ENCODE peak calls at places on chromosome 18, in seven cellular contexts. L is IMR-90, A is H9, Y is neuronal stem cell, T is H1, R is trophoblast cell, O is mesenchymal stem cell. H is an unnamed sample.
A peak's percentile ranks its signal among the peaks of the same experiment; 100 is the strongest.

GRCh38 chr18:56096861-56097260 is 508.9 kb upstream of the TCF4 start:
- DNase-seq in A (no peak), T (no peak), L (no peak), Y (no peak), O (no peak), R (no peak), H (no peak)

GRCh38 chr18:40875101-40875500 is 1079.9 kb upstream of the PIK3C3 start:
- DNase-seq in Y (no peak), R (no peak), L (no peak), O (no peak), A (no peak), T (no peak), H (no peak)

GRCh38 chr18:8121942-8122480 is 487.2 kb upstream of the RAB12 start:
- DNase-seq in O (peak; percentile 54), L (peak; percentile 94), A (no peak), R (peak; percentile 90), Y (no peak), T (peak; percentile 17), H (peak; percentile 87)

GRCh38 chr18:79429381-79429780 is 33.7 kb downstream of the NFATC1 start:
- DNase-seq in T (no peak), R (no peak), O (no peak), L (no peak), A (no peak), Y (no peak), H (no peak)

GRCh38 chr18:78742346-78742745 is 237.3 kb upstream of the SALL3 start:
- DNase-seq in O (no peak), L (no peak), A (peak; percentile 20), Y (no peak), T (no peak), R (no peak), H (no peak)

GRCh38 chr18:478679-479078 is 21.8 kb downstream of the COLEC12 start:
- DNase-seq in L (peak; percentile 76), O (peak; percentile 50), Y (no peak), R (no peak), T (no peak), A (no peak), H (no peak)

GRCh38 chr18:51568151-51568550 is 370.7 kb upstream of the MEX3C start:
- DNase-seq in O (no peak), Y (no peak), T (no peak), R (no peak), A (no peak), L (no peak), H (no peak)

GRCh38 chr18:48330016-48330991 is 78.9 kb downstream of the ZBTB7C start:
- DNase-seq in L (peak; percentile 69), A (no peak), T (no peak), R (no peak), Y (no peak), O (peak; percentile 77), H (no peak)

GRCh38 chr18:29172151-29173015 is 995.5 kb upstream of the CDH2 start:
- DNase-seq in L (peak; percentile 42), O (peak; percentile 51), A (no peak), Y (no peak), R (no peak), T (no peak), H (no peak)

GRCh38 chr18:10702196-10702595 is 176.4 kb downstream of the NAPG start:
- DNase-seq in L (no peak), A (no peak), T (no peak), R (no peak), O (no peak), Y (no peak), H (no peak)

GRCh38 chr18:67669993-67670671 is 153.6 kb upstream of the DSEL start:
- DNase-seq in L (peak; percentile 98), T (no peak), A (no peak), O (peak; percentile 28), Y (no peak), R (peak; percentile 0), H (no peak)

GRCh38 chr18:13868501-13869271 is 44.7 kb downstream of the MC5R start:
- DNase-seq in O (no peak), T (no peak), L (no peak), Y (peak; percentile 6), R (no peak), A (peak; percentile 52), H (peak; percentile 19)

GRCh38 chr18:46439037-46439436 is 218.0 kb downstream of the LOXHD1 start:
- DNase-seq in A (no peak), O (no peak), T (no peak), Y (no peak), L (no peak), R (no peak), H (no peak)

GRCh38 chr18:78730564-78731422 is 248.8 kb upstream of the SALL3 start:
- DNase-seq in Y (no peak), A (peak; percentile 17), T (no peak), O (no peak), R (no peak), L (no peak), H (no peak)

GRCh38 chr18:56899660-56900059 is 247.2 kb upstream of the BOD1L2 start:
- DNase-seq in Y (no peak), R (no peak), O (no peak), T (no peak), A (no peak), L (no peak), H (no peak)

GRCh38 chr18:79531926-79532689 is 136.4 kb downstream of the NFATC1 start:
- DNase-seq in L (peak; percentile 53), O (no peak), R (no peak), T (no peak), Y (no peak), A (no peak), H (no peak)

GRCh38 chr18:2948038-2948437 is 64.9 kb downstream of the LPIN2 start:
- DNase-seq in L (peak; percentile 58), O (peak; percentile 56), Y (no peak), R (peak; percentile 80), T (no peak), A (no peak), H (peak; percentile 69)

GRCh38 chr18:11714244-11714918 is 25.3 kb downstream of the GNAL start:
- DNase-seq in O (no peak), T (no peak), A (no peak), Y (no peak), R (no peak), L (no peak), H (peak; percentile 96)

GRCh38 chr18:48036191-48036590 is 105.7 kb upstream of the SMAD2 start:
- DNase-seq in Y (no peak), R (no peak), L (no peak), T (no peak), A (no peak), O (no peak), H (no peak)

GRCh38 chr18:48621240-48621639 is 82.4 kb downstream of the CTIF start:
- DNase-seq in Y (no peak), L (peak; percentile 93), A (no peak), T (no peak), R (peak; percentile 35), O (peak; percentile 82), H (peak; percentile 72)

GRCh38 chr18:47166235-47166634 is 9.9 kb downstream of the IER3IP1 start:
- DNase-seq in O (peak; percentile 36), A (no peak), T (no peak), L (no peak), R (no peak), Y (no peak), H (no peak)

GRCh38 chr18:53657257-53657656 is 567.2 kb downstream of the MBD2 start:
- DNase-seq in L (no peak), T (no peak), A (no peak), Y (no peak), O (no peak), R (no peak), H (no peak)
- H2BK120ac ChIP-seq in L (no peak overlapping the region), T (no peak overlapping the region), A (no peak overlapping the region), Y (no peak overlapping the region), O (no peak overlapping the region), R (no peak overlapping the region), H (no peak overlapping the region)

GRCh38 chr18:58536534-58537271 is 92.2 kb downstream of the ALPK2 start:
- DNase-seq in T (no peak), R (no peak), O (no peak), A (no peak), Y (no peak), L (no peak), H (peak; percentile 38)

GRCh38 chr18:58534535-58535301 is 94.2 kb downstream of the ALPK2 start:
- DNase-seq in L (no peak), T (no peak), R (no peak), A (no peak), O (no peak), Y (no peak), H (peak; percentile 72)

GRCh38 chr18:58537272-58538038 is 91.4 kb downstream of the ALPK2 start:
- DNase-seq in Y (no peak), O (no peak), T (no peak), R (no peak), L (no peak), A (no peak), H (no peak)

GRCh38 chr18:58535340-58536186 is 93.3 kb downstream of the ALPK2 start:
- DNase-seq in Y (no peak), L (peak; percentile 22), R (no peak), T (no peak), O (peak; percentile 50), A (no peak), H (no peak)

DNA sequence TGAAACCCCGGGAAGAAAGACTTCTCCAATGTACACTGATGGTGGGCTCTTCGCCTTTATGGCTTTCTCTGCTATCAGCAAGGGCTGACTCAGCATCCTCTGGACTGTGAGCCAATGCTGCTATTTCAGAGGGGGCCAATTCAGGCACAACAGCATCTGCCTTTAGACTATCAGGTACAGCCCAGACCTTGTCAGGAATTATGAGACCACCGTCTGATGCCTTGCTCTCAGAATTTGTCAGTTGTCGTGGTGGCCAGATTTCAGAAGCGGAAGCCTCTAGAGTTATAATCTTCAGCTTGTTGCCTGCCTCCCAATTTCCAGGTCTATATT is 92.7 kb downstream of the ALPK2 start:
- DNase-seq in T (no peak), Y (no peak), R (no peak), L (no peak), A (no peak), O (no peak), H (no peak)
- H3K9ac ChIP-seq in T (no peak overlapping the region), Y (no peak overlapping the region), R (no peak overlapping the region), L (no peak overlapping the region), A (no peak overlapping the region), O (no peak overlapping the region), H (no peak overlapping the region)

DNA sequence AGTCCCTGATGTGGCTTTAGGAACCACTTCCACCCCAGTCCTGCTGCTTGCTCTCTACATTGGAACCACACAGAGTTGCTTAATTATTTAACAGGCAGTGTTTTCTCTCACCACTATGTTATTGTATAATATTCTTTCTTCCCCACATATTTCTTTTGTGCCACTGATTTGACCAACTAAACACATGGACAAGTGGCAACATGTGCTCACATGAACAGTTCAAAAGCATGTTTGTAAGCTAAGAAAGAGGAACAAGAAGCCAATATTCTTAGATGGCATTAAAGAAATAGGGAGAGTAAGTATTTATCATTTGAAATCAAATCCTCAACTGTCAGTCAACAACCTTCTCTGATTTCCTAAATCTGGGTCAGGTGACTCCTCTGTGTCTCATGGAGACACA is 409.6 kb downstream of the FBXO15 start:
- DNase-seq in T (no peak), O (no peak), R (no peak), L (no peak), Y (no peak), A (no peak), H (no peak)
- H2BK120ac ChIP-seq in T (no peak overlapping the region), O (no peak overlapping the region), R (no peak overlapping the region), L (no peak overlapping the region), Y (no peak overlapping the region), A (no peak overlapping the region), H (no peak overlapping the region)

DNA sequence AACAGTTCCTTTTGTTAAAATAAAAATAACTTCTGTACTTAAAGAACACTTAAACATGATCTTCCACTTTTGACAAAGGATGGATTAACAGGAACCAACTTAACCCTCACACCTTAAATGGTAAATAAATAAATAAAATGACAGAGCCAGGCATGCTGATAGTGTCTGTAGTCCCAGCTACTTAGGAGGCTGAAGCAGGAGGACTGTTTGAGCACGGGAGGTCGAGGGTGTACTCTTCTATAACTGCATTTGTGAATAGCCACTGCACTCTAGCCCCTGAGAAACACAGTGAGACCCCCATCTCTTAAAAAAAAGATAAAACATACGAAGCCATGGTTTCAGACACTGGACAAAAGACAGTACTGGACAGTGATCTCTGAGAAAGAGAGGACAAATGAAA is 17.5 kb downstream of the PPP4R1 start:
- DNase-seq in T (no peak), R (no peak), O (no peak), Y (no peak), L (no peak), A (no peak), H (no peak)
- H3K9ac ChIP-seq in T (no peak overlapping the region), R (no peak overlapping the region), O (peak overlapping the region; percentile 49), Y (no peak overlapping the region), L (no peak overlapping the region), A (no peak overlapping the region), H (no peak overlapping the region)

H was measured in mesendoderm.